ENCODE peak calls at places on chromosome 11, in seven cellular contexts. Y is AG04450, N is nucleus accumbens, Q is LoVo, K is IMR-90, L is hippocampal formation, J is A549. O is an unnamed sample.

GRCh38 chr11:2800655-2801531 is 84.7 kb downstream of the CDKN1C start:
- DNase-seq in Y (no peak), N (no peak), Q (no peak), K (no peak), L (no peak), J (no peak), O (no peak)

GRCh38 chr11:44619931-44620725 is 54.7 kb downstream of the CD82 start:
- DNase-seq in Y (no peak), N (no peak), Q (no peak), K (no peak), L (no peak), J (no peak), O (no peak)

GRCh38 chr11:47980907-47981621 is 705 bp downstream of the PTPRJ start:
- DNase-seq in Y (no peak), N (no peak), Q (peak; percentile 38), K (peak; percentile 40), L (no peak), J (peak; percentile 56), O (peak; percentile 35)

GRCh38 chr11:110518809-110519514 is 89.2 kb downstream of the FDX1 start:
- DNase-seq in Y (no peak), N (no peak), Q (no peak), K (no peak), L (no peak), J (no peak), O (no peak)

GRCh38 chr11:1475841-1476240 is 10.7 kb downstream of the MOB2 start:
- DNase-seq in Y (no peak), N (no peak), Q (no peak), K (no peak), L (no peak), J (no peak), O (no peak)

GRCh38 chr11:115217726-115218311 is 286.4 kb downstream of the CADM1 start:
- DNase-seq in Y (no peak), N (no peak), Q (no peak), K (no peak), L (no peak), J (no peak), O (no peak)

GRCh38 chr11:45078236-45079074 is 68.0 kb upstream of the PRDM11 start:
- DNase-seq in Y (no peak), N (no peak), Q (no peak), K (no peak), L (no peak), J (no peak), O (no peak)

GRCh38 chr11:41720761-41721160 is 261.3 kb upstream of the LRRC4C start:
- DNase-seq in Y (no peak), N (no peak), Q (no peak), K (no peak), L (no peak), J (no peak), O (no peak)

GRCh38 chr11:104582431-104582830 is 315.8 kb downstream of the CASP12 start:
- DNase-seq in Y (no peak), N (no peak), Q (no peak), K (no peak), L (no peak), J (no peak), O (no peak)

GRCh38 chr11:36249271-36249670 is 40.0 kb downstream of the COMMD9 start:
- DNase-seq in Y (peak; percentile 77), N (no peak), Q (no peak), K (peak; percentile 91), L (no peak), J (no peak), O (no peak)

GRCh38 chr11:115886111-115886733 is 382.0 kb upstream of the CADM1 start:
- DNase-seq in Y (no peak), N (no peak), Q (no peak), K (no peak), L (no peak), J (no peak), O (no peak)

GRCh38 chr11:111793863-111794262 is 27.7 kb upstream of the PPP2R1B start:
- DNase-seq in Y (no peak), N (no peak), Q (no peak), K (peak; percentile 47), L (no peak), J (no peak), O (no peak)

GRCh38 chr11:68498903-68499883 is 38.6 kb downstream of the PPP6R3 start:
- DNase-seq in Y (no peak), N (no peak), Q (no peak), K (no peak), L (no peak), J (no peak), O (no peak)

GRCh38 chr11:121448431-121448941 is 3.6 kb upstream of the SORL1 start:
- DNase-seq in Y (no peak), N (no peak), Q (no peak), K (peak; percentile 3), L (no peak), J (no peak), O (no peak)

GRCh38 chr11:116577273-116577672 is 195.5 kb downstream of the BUD13 start:
- DNase-seq in Y (no peak), N (no peak), Q (no peak), K (no peak), L (no peak), J (no peak), O (no peak)

GRCh38 chr11:13043912-13044628 is 35.0 kb downstream of the RASSF10 start:
- DNase-seq in Y (no peak), N (no peak), Q (no peak), K (no peak), L (no peak), J (no peak), O (no peak)

GRCh38 chr11:31641477-31642062 is 132.0 kb downstream of the ELP4 start:
- DNase-seq in Y (no peak), N (no peak), Q (peak; percentile 49), K (peak; percentile 36), L (no peak), J (peak; percentile 1), O (no peak)

GRCh38 chr11:69199583-69200295 is 44.0 kb downstream of the SMIM38 start:
- DNase-seq in Y (no peak), N (no peak), Q (no peak), K (no peak), L (no peak), J (no peak), O (no peak)

GRCh38 chr11:22465620-22466019 is 127.4 kb downstream of the SLC17A6 start:
- DNase-seq in Y (no peak), N (no peak), Q (no peak), K (peak; percentile 38), L (no peak), J (no peak), O (no peak)

GRCh38 chr11:116791002-116791812 is 472 bp downstream of the APOA5 start:
- DNase-seq in Y (no peak), N (peak; percentile 60), Q (peak; percentile 52), K (peak; percentile 55), L (peak; percentile 71), J (peak; percentile 79), O (peak; percentile 47)

O was measured in anterior cingulate cortex.